ENCODE peak calls at places on chromosomes 2 and 18, in eight cellular contexts. R, A, P, Q, M, F, G and S are unnamed samples.

GRCh38 chr18:6203791-6204190 is 210.9 kb downstream of the L3MBTL4 start:
- DNase-seq in A (no peak), Q (no peak), P (no peak), M (no peak), F (no peak), R (no peak), G (no peak), S (no peak)

GRCh38 chr2:160635488-160635887 is 141.9 kb upstream of the RBMS1 start:
- DNase-seq in F (no peak), A (no peak), R (peak; percentile 70), P (no peak), M (no peak), G (no peak), Q (no peak), S (no peak)

GRCh38 chr18:39350916-39351315 is 1785.3 kb upstream of the CELF4 start:
- DNase-seq in P (no peak), R (no peak), A (no peak), Q (no peak), G (no peak), F (no peak), M (no peak), S (no peak)

GRCh38 chr2:191115801-191116200 is 35.0 kb downstream of the STAT4 start:
- DNase-seq in Q (no peak), M (no peak), P (no peak), A (no peak), F (no peak), G (no peak), R (no peak), S (no peak)

GRCh38 chr18:63940008-63940407 is 9.1 kb upstream of the HMSD start:
- DNase-seq in P (no peak), F (no peak), R (no peak), G (no peak), M (no peak), A (no peak), Q (no peak), S (no peak)

GRCh38 chr2:11393711-11394236 is 49.3 kb upstream of the ROCK2 start:
- DNase-seq in A (no peak), M (no peak), Q (no peak), P (no peak), R (peak; percentile 76), F (no peak), G (no peak), S (no peak)

GRCh38 chr18:13286456-13287125 is 68.0 kb downstream of the LDLRAD4 start:
- DNase-seq in G (no peak), F (no peak), A (no peak), Q (no peak), M (no peak), P (no peak), R (no peak), S (no peak)

GRCh38 chr2:46846454-46846990 is 69.1 kb downstream of the MCFD2 start:
- DNase-seq in M (no peak), P (no peak), Q (no peak), F (no peak), G (no peak), R (peak; percentile 54), A (no peak), S (no peak)

GRCh38 chr2:105395691-105396090 is 3.2 kb downstream of the FHL2 start:
- DNase-seq in A (no peak), M (no peak), Q (no peak), F (no peak), R (no peak), P (no peak), G (no peak), S (no peak)

GRCh38 chr18:52087140-52087539 is 252.9 kb upstream of the DCC start:
- DNase-seq in R (no peak), A (no peak), M (no peak), Q (no peak), F (no peak), P (no peak), G (no peak), S (no peak)

GRCh38 chr2:8633735-8634313 is 48.0 kb upstream of the ID2 start:
- DNase-seq in R (peak; percentile 88), P (no peak), F (no peak), Q (no peak), G (no peak), A (peak; percentile 33), M (no peak), S (no peak)

GRCh38 chr2:170324640-170325046 is 146.7 kb downstream of the MYO3B start:
- DNase-seq in R (peak; percentile 57), M (peak; percentile 1), P (no peak), A (no peak), F (no peak), G (peak; percentile 20), Q (no peak), S (peak; percentile 65)

GRCh38 chr18:62954341-62954740 is 239.0 kb downstream of the PHLPP1 start:
- DNase-seq in G (no peak), F (no peak), R (no peak), M (no peak), A (no peak), P (no peak), Q (no peak), S (no peak)

GRCh38 chr18:69674921-69675405 is 272.7 kb downstream of the CD226 start:
- DNase-seq in R (no peak), F (no peak), G (no peak), Q (no peak), A (no peak), P (no peak), M (no peak), S (no peak)

GRCh38 chr2:85933753-85934594 is 45.2 kb upstream of the ST3GAL5 start:
- DNase-seq in R (peak; percentile 93), G (no peak), F (no peak), P (no peak), M (no peak), A (no peak), Q (no peak), S (no peak)

GRCh38 chr2:232549655-232550350 is 554 bp downstream of the TIGD1 start:
- DNase-seq in F (no peak), M (no peak), Q (no peak), A (no peak), P (no peak), R (peak; percentile 14), G (no peak), S (no peak)

GRCh38 chr2:34003795-34004194 is 404.7 kb upstream of the FAM98A start:
- DNase-seq in G (no peak), R (no peak), P (no peak), A (no peak), M (no peak), F (no peak), Q (no peak), S (no peak)

GRCh38 chr2:239625913-239626734 is 225.3 kb upstream of the HDAC4 start:
- DNase-seq in G (no peak), P (no peak), Q (no peak), M (no peak), A (no peak), R (no peak), F (no peak), S (no peak)

GRCh38 chr2:12284487-12284886 is 432.2 kb upstream of the TRIB2 start:
- DNase-seq in G (no peak), F (no peak), Q (no peak), A (no peak), P (no peak), M (no peak), R (peak; percentile 65), S (no peak)

GRCh38 chr18:2657788-2658458 is 2.4 kb downstream of the SMCHD1 start:
- DNase-seq in Q (no peak), P (no peak), M (no peak), R (peak; percentile 72), F (no peak), A (no peak), G (no peak), S (no peak)